ENCODE peak calls at places on chromosomes 2 and 18, in seven cellular contexts. S is spleen; T is HCT116; R is CD8-positive, alpha-beta memory T cell; I is CD8-positive, alpha-beta T cell; D is upper lobe of right lung; V is right lobe of liver. B is an unnamed sample. For H3K36me3 and H3K4me1, the result is how much of the 10 kb centered on the place peaks cover.

GRCh38 chr2:207107551-207107950 is 58.2 kb downstream of the KLF7 start:
- DNase-seq in I (no peak), R (no peak), D (no peak), V (no peak), S (peak), T (no peak), B (no peak)

GRCh38 chr2:58428553-58429284 is 187.6 kb upstream of the FANCL start:
- DNase-seq in T (no peak), S (peak), D (no peak), V (no peak), I (no peak), R (no peak), B (peak)

GRCh38 chr2:168661404-168661869 is 141.0 kb upstream of the NOSTRIN start:
- DNase-seq in D (no peak), R (no peak), S (no peak), V (no peak), T (no peak), I (no peak), B (no peak)

GRCh38 chr2:25347205-25347815 is 5.6 kb upstream of the DNMT3A start:
- DNase-seq in T (peak), V (no peak), R (no peak), I (no peak), D (no peak), S (no peak), B (no peak)

GRCh38 chr2:39492095-39492590 is 55.1 kb upstream of the MAP4K3 start:
- DNase-seq in I (no peak), D (no peak), S (no peak), V (no peak), R (no peak), T (no peak), B (no peak)

GRCh38 chr2:197255550-197255949 is 55.0 kb downstream of the ANKRD44 start:
- DNase-seq in S (peak), I (peak), V (peak), T (no peak), D (peak), R (peak), B (no peak)

GRCh38 chr18:59570101-59570875 is 126.9 kb downstream of the CCBE1 start:
- DNase-seq in S (no peak), D (no peak), T (no peak), I (no peak), R (no peak), V (no peak), B (no peak)

GRCh38 chr2:217992061-217992460 is 10.7 kb downstream of the TNS1 start:
- DNase-seq in R (peak), V (no peak), D (peak), T (no peak), I (no peak), S (peak), B (peak)

GRCh38 chr18:864872-865273 is 39.8 kb upstream of the ADCYAP1 start:
- DNase-seq in I (peak), S (peak), V (peak), D (peak), T (peak), R (peak), B (peak)

GRCh38 chr18:2776596-2776995 is 70.2 kb upstream of the EMILIN2 start:
- DNase-seq in S (no peak), D (no peak), R (no peak), V (no peak), I (no peak), T (no peak), B (no peak)

GRCh38 chr18:63683152-63683551 is 19.6 kb upstream of the SERPINB11 start:
- DNase-seq in S (no peak), T (no peak), D (no peak), I (no peak), V (no peak), R (no peak), B (no peak)

GRCh38 chr2:31219131-31219969 is 2.0 kb upstream of the CAPN14 start:
- DNase-seq in S (no peak), T (no peak), D (no peak), V (no peak), I (no peak), R (no peak), B (no peak)

GRCh38 chr2:239677455-239678185 is 276.8 kb upstream of the HDAC4 start:
- DNase-seq in T (no peak), I (no peak), V (peak), R (no peak), S (no peak), D (peak), B (no peak)

GRCh38 chr2:119198267-119198840 is 25.3 kb upstream of the STEAP3 start:
- DNase-seq in S (peak), T (no peak), R (no peak), I (no peak), V (no peak), D (no peak), B (no peak)

GRCh38 chr2:33411765-33412164 is 64.7 kb upstream of the RASGRP3 start:
- DNase-seq in S (no peak), R (no peak), V (no peak), D (no peak), T (no peak), I (no peak), B (no peak)

GRCh38 chr2:222160944-222161343 is 137.9 kb downstream of the PAX3 start:
- DNase-seq in S (no peak), D (no peak), R (no peak), I (no peak), V (no peak), T (no peak), B (no peak)

GRCh38 chr2:54148391-54148790 is 33.0 kb downstream of the ACYP2 start:
- DNase-seq in I (no peak), T (no peak), S (no peak), R (no peak), D (no peak), V (no peak), B (no peak)

GRCh38 chr2:141906673-141907072 is 224.1 kb downstream of the LRP1B start:
- DNase-seq in R (no peak), V (no peak), T (no peak), D (no peak), S (no peak), I (no peak), B (no peak)

GRCh38 chr2:44107086-44107740 is 61.5 kb upstream of the PPM1B start:
- DNase-seq in I (no peak), T (no peak), R (no peak), D (no peak), V (no peak), S (no peak), B (no peak)

GRCh38 chr2:58734365-58734764 is 493.2 kb upstream of the FANCL start:
- DNase-seq in D (no peak), S (no peak), V (no peak), I (no peak), T (peak), R (no peak), B (no peak)

GRCh38 chr2:2639251-2640139 is 308.4 kb upstream of the MYT1L start:
- DNase-seq in D (peak), T (no peak), R (no peak), V (no peak), S (no peak), I (no peak), B (no peak)

GRCh38 chr2:196464311-196464710 is 175.2 kb upstream of the CCDC150 start:
- DNase-seq in S (no peak), V (no peak), D (no peak), R (no peak), T (no peak), I (no peak), B (no peak)

GRCh38 chr2:133262888-133263287 is 305.4 kb downstream of the NCKAP5 start:
- DNase-seq in R (no peak), S (no peak), V (no peak), D (no peak), T (no peak), I (no peak), B (no peak)

GRCh38 chr18:68564961-68565360 is 149.9 kb downstream of the TMX3 start:
- DNase-seq in V (no peak), D (no peak), R (no peak), I (no peak), T (no peak), S (no peak), B (no peak)

GRCh38 chr2:63055510-63056308 is 5.1 kb downstream of the OTX1 start:
- DNase-seq in R (peak), T (no peak), S (no peak), I (no peak), V (no peak), D (no peak), B (peak)

GRCh38 chr2:30235859-30236535 is 4.7 kb downstream of the LBH start:
- DNase-seq in T (no peak), I (no peak), D (no peak), S (peak), V (peak), R (peak), B (no peak)

GRCh38 chr2:99811544-99811943 is 321.7 kb upstream of the REV1 start:
- DNase-seq in D (no peak), I (no peak), T (no peak), R (no peak), S (no peak), V (no peak), B (no peak)

GRCh38 chr2:38146917-38147307 is 71.0 kb upstream of the CYP1B1 start:
- DNase-seq in S (no peak), V (no peak), D (no peak), I (no peak), T (peak), R (no peak), B (peak)

GRCh38 chr2:49028101-49028500 is 126.2 kb downstream of the FSHR start:
- DNase-seq in R (no peak), S (no peak), D (no peak), T (no peak), I (no peak), V (no peak), B (no peak)

GRCh38 chr2:190981733-190982132 is 32.2 kb downstream of the STAT1 start:
- DNase-seq in D (no peak), R (no peak), I (no peak), T (no peak), S (no peak), V (no peak), B (no peak)

GRCh38 chr2:190982263-190983034 is 31.5 kb downstream of the STAT1 start:
- DNase-seq in I (no peak), T (no peak), R (no peak), V (no peak), S (no peak), D (no peak), B (no peak)

GRCh38 chr2:190980630-190981214 is 33.2 kb downstream of the STAT1 start:
- DNase-seq in T (no peak), V (no peak), D (no peak), R (no peak), S (no peak), I (no peak), B (no peak)

GRCh38 chr2:190978389-190979053 is 35.5 kb downstream of the STAT1 start:
- DNase-seq in D (no peak), S (no peak), I (no peak), T (no peak), V (no peak), R (no peak), B (no peak)

DNA sequence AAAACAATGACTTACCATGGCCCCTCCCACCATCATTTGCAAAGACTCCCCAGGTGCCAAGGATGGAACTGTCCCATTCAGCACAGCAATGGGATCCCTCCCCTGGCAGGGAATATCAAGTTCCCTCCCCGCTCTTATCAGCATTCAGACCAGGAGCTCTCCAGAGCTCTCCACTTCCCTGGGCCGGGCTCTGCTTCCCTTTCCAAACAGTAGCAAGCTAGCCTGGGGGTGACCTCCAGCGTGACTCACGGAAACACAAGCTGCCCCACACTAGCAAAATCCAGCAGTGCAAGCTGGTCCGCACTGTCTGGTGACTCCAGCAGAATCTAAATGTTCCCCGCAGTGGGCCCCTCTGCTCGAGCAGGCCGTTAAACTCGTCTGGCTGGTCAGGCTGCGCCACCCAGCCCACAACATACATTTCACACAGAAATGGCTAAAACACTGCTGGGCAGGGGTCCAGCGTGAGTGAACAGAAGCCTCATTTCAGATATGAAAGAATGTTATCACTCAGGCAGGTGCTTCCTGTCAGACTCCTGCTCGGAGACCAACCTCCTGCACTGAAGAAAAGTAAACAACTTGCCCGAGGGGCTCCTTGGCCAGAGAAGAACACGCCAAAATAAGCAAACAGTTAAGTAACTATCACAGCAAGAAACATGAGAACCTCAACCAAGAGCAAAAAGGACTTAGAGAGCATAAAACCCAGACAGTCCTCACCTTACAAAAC is 33.9 kb downstream of the STAT1 start:
- DNase-seq in S (peak), T (no peak), D (peak), V (peak), R (no peak), I (no peak), B (peak)
- H3K36me3 ChIP-seq in S (half or more), T (half or more), D (half or more), V (under half), R (half or more), I (half or more), B (half or more)

DNA sequence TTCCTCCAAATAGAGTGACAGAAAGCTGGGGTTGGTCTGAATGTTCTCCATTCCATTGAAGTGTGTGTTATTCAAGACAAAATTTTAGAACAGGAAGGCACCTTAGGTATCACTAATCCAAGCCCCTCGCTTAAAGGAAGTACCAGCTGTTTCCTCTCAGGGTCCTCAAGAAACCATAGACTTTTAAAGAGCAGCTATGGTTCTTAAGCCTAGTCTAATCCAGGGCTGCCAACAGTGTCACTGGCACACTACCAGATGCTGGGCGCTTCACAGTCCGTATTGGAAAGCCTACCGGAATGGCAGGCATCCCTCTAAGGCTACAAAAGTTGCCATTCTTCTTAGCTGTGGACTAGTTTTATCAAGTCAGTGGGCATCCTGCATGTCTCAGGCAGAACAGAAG is 1.9 kb downstream of the NEMP2 start:
- DNase-seq in D (no peak), R (no peak), V (peak), S (no peak), T (no peak), I (no peak), B (no peak)
- H3K27ac ChIP-seq in D (no peak), R (no peak), V (no peak), S (peak), T (no peak), I (no peak), B (no peak)

DNA sequence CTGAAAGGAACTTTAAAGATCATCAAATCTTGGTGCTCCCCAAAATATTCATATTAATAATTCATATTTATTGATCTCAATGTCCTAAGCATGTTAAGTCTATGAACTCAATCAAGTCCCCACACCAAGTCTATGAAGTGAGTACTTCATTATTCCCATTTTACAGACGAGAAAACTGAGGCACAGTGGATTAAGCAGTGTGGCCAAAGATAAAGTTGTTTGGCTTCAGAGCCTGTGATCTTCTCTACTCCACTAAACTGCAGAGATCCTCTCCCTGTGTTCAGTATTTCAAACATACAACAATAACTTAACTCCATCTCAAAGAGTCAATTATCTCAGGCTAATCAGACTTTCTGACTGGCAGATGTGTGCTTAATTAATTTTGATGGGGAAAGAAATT is 29.8 kb downstream of the KCNK3 start:
- DNase-seq in I (no peak), T (no peak), S (no peak), R (no peak), D (no peak), V (no peak), B (no peak)
- H3K4me1 ChIP-seq in I (under half), T (half or more), S (under half), R (under half), D (under half), V (under half), B (half or more)

DNA sequence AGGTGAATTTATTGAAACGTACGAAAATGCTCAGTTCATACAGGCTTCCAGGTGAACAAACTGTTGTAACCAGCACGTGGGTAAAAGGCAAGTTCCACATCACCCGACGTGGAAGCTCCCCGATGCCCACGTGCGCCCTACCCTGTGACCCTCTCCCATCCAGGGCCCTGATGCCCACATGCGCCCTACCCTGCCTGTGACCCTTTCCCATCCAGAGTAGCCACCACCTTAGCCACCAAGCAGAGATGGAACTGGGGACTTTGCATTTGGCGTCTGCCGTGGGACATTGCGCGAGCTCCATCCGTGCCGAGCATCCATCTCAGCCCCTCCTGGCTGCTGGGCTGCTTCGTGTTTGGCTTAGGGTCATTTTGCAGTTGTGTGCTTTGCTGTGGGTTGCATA is 37.5 kb downstream of the ANO7 start:
- DNase-seq in R (no peak), V (no peak), I (no peak), S (no peak), T (no peak), D (no peak), B (no peak)
- H3K36me3 ChIP-seq in R (under half), V (under half), I (under half), S (half or more), T (under half), D (half or more), B (under half)

GRCh38 chr18:61578846-61579245 is 245.6 kb downstream of the CDH20 start:
- DNase-seq in T (no peak), I (no peak), R (no peak), V (no peak), S (no peak), D (no peak), B (no peak)

GRCh38 chr18:61581578-61582204 is 248.5 kb downstream of the CDH20 start:
- DNase-seq in T (peak), I (peak), V (peak), S (peak), D (peak), R (peak), B (peak)

GRCh38 chr18:61582205-61582710 is 249.0 kb downstream of the CDH20 start:
- DNase-seq in T (no peak), D (no peak), S (no peak), R (no peak), V (no peak), I (no peak), B (no peak)

GRCh38 chr18:61579581-61579980 is 246.4 kb downstream of the CDH20 start:
- DNase-seq in D (no peak), R (no peak), T (no peak), S (no peak), V (no peak), I (no peak), B (no peak)

DNA sequence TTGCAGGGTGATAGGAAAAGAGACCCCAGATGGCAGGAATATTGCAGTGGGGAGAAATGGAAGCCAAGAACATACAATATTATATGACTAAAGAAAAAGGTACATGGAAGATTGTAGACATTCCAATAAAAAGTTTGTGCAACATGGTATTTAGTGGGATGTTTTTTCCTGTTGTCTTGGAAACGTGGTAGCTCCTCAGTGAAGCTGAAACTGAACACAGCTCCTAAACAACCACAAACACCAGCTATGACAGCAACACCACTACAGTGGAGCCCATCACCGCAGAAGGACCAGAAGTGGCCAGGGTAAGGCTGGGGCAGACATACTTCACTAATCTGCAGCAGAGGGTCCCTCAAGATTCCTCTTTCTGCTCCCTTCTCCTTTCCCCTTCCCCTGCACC is 246.8 kb downstream of the CDH20 start:
- DNase-seq in D (no peak), I (no peak), V (no peak), R (no peak), T (no peak), S (no peak), B (no peak)
- H3K27ac ChIP-seq in D (no peak), I (no peak), V (no peak), R (no peak), T (no peak), S (no peak), B (no peak)

DNA sequence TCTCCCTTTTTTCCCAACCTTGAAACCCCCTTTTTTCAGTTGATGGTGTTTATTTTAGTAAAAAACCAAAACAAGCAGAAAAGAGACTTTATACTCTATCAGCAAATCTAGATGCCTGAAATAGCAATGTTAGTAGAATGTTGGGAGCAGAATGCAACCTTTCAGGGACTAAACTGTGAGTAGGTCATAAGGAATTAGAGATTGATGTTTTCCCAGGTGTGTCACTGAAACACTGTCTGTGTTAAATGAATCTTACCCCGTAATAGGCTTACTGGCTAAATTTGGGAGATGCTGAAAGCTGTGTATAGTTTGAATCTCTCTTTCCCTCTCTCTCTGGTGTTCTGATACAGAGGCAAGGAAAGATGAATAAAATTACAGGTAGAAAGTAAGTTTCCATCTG is 43.8 kb downstream of the AGFG1 start:
- DNase-seq in R (no peak), V (no peak), S (no peak), T (no peak), I (no peak), D (no peak), B (no peak)
- H3K4me1 ChIP-seq in R (under half), V (under half), S (under half), T (under half), I (under half), D (under half), B (under half)

GRCh38 chr2:232842689-232843088 is 27.4 kb upstream of the SNORC start:
- DNase-seq in D (no peak), I (no peak), R (no peak), V (no peak), S (no peak), T (no peak), B (no peak)
- H3K36me3 ChIP-seq in D (half or more), I (half or more), R (under half), V (under half), S (half or more), T (under half), B (under half)

GRCh38 chr2:88074854-88075292 is 7.2 kb downstream of the SMYD1 start:
- DNase-seq in D (no peak), R (no peak), I (no peak), S (no peak), V (no peak), T (no peak), B (no peak)
- H3K27ac ChIP-seq in D (no peak), R (no peak), I (no peak), S (no peak), V (no peak), T (no peak), B (no peak)